ENCODE peak calls at places on chromosomes 12 and 14, in six cellular contexts. E is brain microvascular endothelial cell, J is Panc1, W is esophagus muscularis mucosa, C is cardiac muscle cell, V is cardiac fibroblast. I is an unnamed sample.

GRCh38 chr12:116542345-116542950 is 16.7 kb upstream of the MAP1LC3B2 start:
- DNase-seq in J (no peak), W (no peak), C (no peak), E (no peak), V (peak), I (no peak)

GRCh38 chr12:59699408-59700144 is 103.7 kb downstream of the SLC16A7 start:
- DNase-seq in C (peak), W (no peak), J (no peak), E (peak), V (peak), I (peak)

GRCh38 chr14:96863327-96863985 is 66.3 kb downstream of the VRK1 start:
- DNase-seq in E (no peak), J (no peak), V (no peak), C (peak), W (no peak), I (no peak)

GRCh38 chr12:105319691-105320209 is 10.7 kb upstream of the C12orf75 start:
- DNase-seq in V (no peak), J (no peak), W (no peak), C (no peak), E (no peak), I (no peak)

GRCh38 chr12:91272456-91273063 is 89.9 kb upstream of the DCN start:
- DNase-seq in E (peak), V (peak), C (peak), J (no peak), W (peak), I (peak)

GRCh38 chr14:100375273-100375962 is 52.3 kb downstream of the SLC25A47 start:
- DNase-seq in W (peak), E (peak), V (peak), J (no peak), C (peak), I (peak)

GRCh38 chr14:99258341-99258781 is 13.6 kb downstream of the BCL11B start:
- DNase-seq in C (no peak), E (no peak), V (no peak), J (no peak), W (no peak), I (no peak)

GRCh38 chr12:19847294-19848059 is 408.2 kb downstream of the AEBP2 start:
- DNase-seq in E (peak), C (peak), V (peak), W (no peak), J (no peak), I (peak)

GRCh38 chr12:34188974-34189373 is 166.7 kb downstream of the ALG10 start:
- DNase-seq in W (no peak), E (no peak), J (no peak), C (no peak), V (no peak), I (no peak)

GRCh38 chr12:53660064-53660463 is 15.8 kb downstream of the ATP5MC2 start:
- DNase-seq in V (peak), E (no peak), J (no peak), C (peak), W (no peak), I (peak)

GRCh38 chr12:131057722-131058515 is 104.2 kb downstream of the ADGRD1 start:
- DNase-seq in C (no peak), W (no peak), E (no peak), J (no peak), V (no peak), I (no peak)

GRCh38 chr12:100927825-100928224 is 133.2 kb downstream of the ANO4 start:
- DNase-seq in J (no peak), C (no peak), V (no peak), W (no peak), E (peak), I (no peak)

GRCh38 chr12:85036241-85036707 is at the start of the genes LRRIQ1 and TSPAN19:
- DNase-seq in J (peak), W (no peak), C (peak), V (peak), E (peak), I (peak)

GRCh38 chr14:87108726-87109125 is 884.3 kb downstream of the GALC start:
- DNase-seq in C (peak), W (no peak), E (no peak), J (no peak), V (peak), I (peak)

DNA sequence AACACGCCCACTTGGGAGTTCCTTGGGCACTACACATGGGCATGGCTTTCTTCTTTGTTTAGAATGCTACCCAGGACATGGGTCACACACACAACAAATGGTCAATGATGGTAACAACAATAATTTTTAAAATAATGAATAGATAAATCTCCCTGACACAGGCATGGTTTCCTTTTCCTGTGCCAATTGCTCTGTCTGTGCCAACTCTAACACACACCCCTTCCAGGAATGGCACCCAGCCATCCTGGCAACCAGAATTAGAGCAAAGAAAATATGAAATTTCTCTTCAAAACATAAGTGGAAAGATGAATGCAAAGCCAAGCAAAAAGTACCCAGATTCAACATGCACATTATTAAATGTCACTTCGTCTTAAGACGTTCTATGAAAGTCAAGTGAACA is 104.9 kb upstream of the SOX5 start:
- DNase-seq in W (no peak), C (no peak), J (no peak), V (peak), E (no peak), I (no peak)
- H3K4me3 ChIP-seq in W (no peak), C (no peak), J (no peak), V (no peak), E (no peak), I (no peak)

GRCh38 chr14:52860910-52861309 is 69.5 kb upstream of the GNPNAT1 start:
- DNase-seq in J (no peak), C (no peak), W (no peak), V (no peak), E (no peak), I (no peak)
- TF ChIP-seq CTCF in J (no peak), C (no peak), W (no peak), V (no peak), E (no peak), I (no peak)

GRCh38 chr14:91243098-91243483 is 1.4 kb downstream of the GPR68 start:
- DNase-seq in V (no peak), J (no peak), C (no peak), W (no peak), E (no peak), I (no peak)
- H3K4me3 ChIP-seq in V (no peak), J (no peak), C (no peak), W (peak), E (no peak), I (no peak)

GRCh38 chr12:83958997-83959396 is 953.6 kb downstream of the SLC6A15 start:
- DNase-seq in V (no peak), E (no peak), J (no peak), W (no peak), C (no peak), I (no peak)

GRCh38 chr12:83960767-83961166 is 951.8 kb downstream of the SLC6A15 start:
- DNase-seq in V (no peak), E (no peak), J (no peak), W (no peak), C (no peak), I (no peak)

GRCh38 chr12:83954071-83954789 is 958.4 kb downstream of the SLC6A15 start:
- DNase-seq in E (no peak), C (no peak), V (no peak), J (no peak), W (no peak), I (no peak)

GRCh38 chr12:83954939-83955601 is 957.5 kb downstream of the SLC6A15 start:
- DNase-seq in W (no peak), J (no peak), E (no peak), V (no peak), C (peak), I (peak)
- TF ChIP-seq CTCF in W (no peak), J (no peak), E (peak), V (no peak), C (peak), I (no peak)